ENCODE peak calls at places on chromosomes 13 and 19, in eight cellular contexts. E, P, S, R, U, L, X and Z are unnamed samples.

GRCh38 chr19:49930483-49931011 is 1.2 kb upstream of the NUP62 start:
- DNase-seq in R (peak), U (peak), P (no peak), E (peak), L (peak), X (peak), S (no peak), Z (peak)

GRCh38 chr19:18814063-18814462 is 17.7 kb upstream of the UPF1 start:
- DNase-seq in U (no peak), P (no peak), R (no peak), L (no peak), E (no peak), X (no peak), S (no peak), Z (no peak)

GRCh38 chr13:107680115-107680514 is 535.2 kb downstream of the LIG4 start:
- DNase-seq in R (no peak), U (no peak), L (no peak), X (no peak), E (peak), P (no peak), S (peak), Z (no peak)

GRCh38 chr13:76879876-76880270 is 6.3 kb downstream of the KCTD12 start:
- DNase-seq in L (no peak), R (no peak), X (no peak), P (no peak), U (no peak), E (no peak), S (no peak), Z (no peak)

GRCh38 chr19:13872695-13873389 is 4.1 kb upstream of the NANOS3 start:
- DNase-seq in U (peak), S (no peak), L (peak), R (no peak), X (peak), P (no peak), E (no peak), Z (peak)

GRCh38 chr13:71712988-71713653 is 153.9 kb downstream of the DACH1 start:
- DNase-seq in P (no peak), S (no peak), L (no peak), U (peak), E (no peak), R (no peak), X (no peak), Z (no peak)

GRCh38 chr13:91142572-91142971 is 204.9 kb upstream of the MIR17HG start:
- DNase-seq in P (no peak), L (no peak), R (no peak), E (no peak), X (no peak), U (no peak), S (peak), Z (no peak)

GRCh38 chr13:42151781-42152180 is 103.3 kb downstream of the DGKH start:
- DNase-seq in U (no peak), R (no peak), L (no peak), P (no peak), E (no peak), X (no peak), S (no peak), Z (no peak)

GRCh38 chr19:29529646-29530548 is 4.1 kb downstream of the VSTM2B start:
- DNase-seq in X (no peak), E (no peak), S (no peak), L (no peak), P (no peak), R (no peak), U (no peak), Z (peak)

GRCh38 chr19:2949939-2950285 is 5.1 kb upstream of the ZNF77 start:
- DNase-seq in P (no peak), R (no peak), L (peak), X (peak), E (peak), U (peak), S (peak), Z (peak)

GRCh38 chr19:29364999-29365398 is 152.0 kb upstream of the UQCRFS1 start:
- DNase-seq in L (no peak), E (no peak), R (no peak), U (no peak), S (no peak), X (no peak), P (no peak), Z (no peak)

GRCh38 chr13:95083758-95084157 is 217.5 kb downstream of the ABCC4 start:
- DNase-seq in P (no peak), L (no peak), E (peak), X (no peak), R (no peak), S (peak), U (no peak), Z (no peak)

GRCh38 chr13:35501721-35502235 is 25.3 kb upstream of the MAB21L1 start:
- DNase-seq in S (no peak), X (no peak), L (no peak), R (no peak), P (no peak), E (no peak), U (no peak), Z (no peak)

GRCh38 chr13:97359181-97360057 is 74.5 kb upstream of the RAP2A start:
- DNase-seq in U (peak), L (peak), S (peak), P (no peak), X (peak), E (peak), R (peak), Z (peak)

GRCh38 chr19:54429545-54430227 is 14.4 kb downstream of the TTYH1 start:
- DNase-seq in X (no peak), R (no peak), E (no peak), L (no peak), S (no peak), P (no peak), U (no peak), Z (no peak)

GRCh38 chr13:36543671-36544070 is 111.4 kb downstream of the CCNA1 start:
- DNase-seq in L (no peak), S (no peak), U (no peak), E (no peak), P (no peak), R (no peak), X (no peak), Z (no peak)

GRCh38 chr13:40562975-40563349 is 103.5 kb downstream of the FOXO1 start:
- DNase-seq in L (no peak), P (no peak), E (no peak), R (no peak), S (no peak), U (no peak), X (no peak), Z (no peak)

GRCh38 chr19:45419396-45419795 is 4.3 kb downstream of the ERCC1 start:
- DNase-seq in L (no peak), P (no peak), S (no peak), E (no peak), U (no peak), X (no peak), R (no peak), Z (no peak)

GRCh38 chr19:50272263-50272897 is 56.8 kb downstream of the KCNC3 start:
- DNase-seq in P (no peak), X (no peak), U (no peak), L (no peak), S (no peak), E (no peak), R (no peak), Z (no peak)

GRCh38 chr13:44160549-44161278 is 212.9 kb upstream of the SERP2 start:
- DNase-seq in S (peak), P (no peak), L (no peak), E (no peak), R (no peak), U (no peak), X (no peak), Z (no peak)

GRCh38 chr19:14502334-14503092 is 6.6 kb upstream of the GIPC1 start:
- DNase-seq in P (no peak), S (no peak), R (no peak), E (no peak), L (no peak), U (no peak), X (no peak), Z (no peak)

GRCh38 chr19:19145281-19145999 is 7.2 kb upstream of the TMEM161A start:
- DNase-seq in S (no peak), L (no peak), P (no peak), R (no peak), U (no peak), X (no peak), E (no peak), Z (no peak)

GRCh38 chr13:75666646-75667351 is 30.7 kb downstream of the LMO7 start:
- DNase-seq in L (no peak), P (no peak), U (no peak), S (peak), R (no peak), E (no peak), X (no peak), Z (no peak)

GRCh38 chr19:10454267-10454666 is 33.9 kb downstream of the PDE4A start:
- DNase-seq in U (no peak), L (peak), P (no peak), R (no peak), X (no peak), S (peak), E (no peak), Z (peak)

GRCh38 chr19:494171-495046 is 1.9 kb upstream of the MADCAM1 start:
- DNase-seq in L (no peak), P (no peak), X (no peak), E (no peak), U (no peak), R (no peak), S (no peak), Z (peak)

GRCh38 chr19:50843701-50844221 is 10.4 kb upstream of the KLK15 start:
- DNase-seq in R (no peak), L (no peak), U (no peak), E (no peak), X (no peak), P (no peak), S (no peak), Z (no peak)

GRCh38 chr13:77874406-77874805 is 44.2 kb downstream of the EDNRB start:
- DNase-seq in L (no peak), U (no peak), R (no peak), P (no peak), S (peak), E (no peak), X (no peak), Z (no peak)

GRCh38 chr13:104286566-104287290 is 1220.5 kb upstream of the SLC10A2 start:
- DNase-seq in S (no peak), E (no peak), P (no peak), R (no peak), L (no peak), U (no peak), X (no peak), Z (no peak)

GRCh38 chr13:106029901-106030300 is 505.6 kb downstream of the EFNB2 start:
- DNase-seq in P (no peak), S (no peak), L (no peak), U (no peak), E (no peak), X (no peak), R (no peak), Z (no peak)

GRCh38 chr13:26946675-26947342 is 186.2 kb upstream of the GPR12 start:
- DNase-seq in X (no peak), S (peak), L (peak), U (no peak), P (peak), R (no peak), E (peak), Z (peak)

GRCh38 chr13:41746259-41746658 is 214.7 kb downstream of the VWA8 start:
- DNase-seq in X (no peak), R (no peak), U (no peak), S (peak), E (no peak), P (no peak), L (no peak), Z (no peak)

GRCh38 chr13:23679214-23679613 is 109.0 kb downstream of the TNFRSF19 start:
- DNase-seq in R (no peak), U (no peak), X (no peak), S (peak), E (no peak), L (no peak), P (no peak), Z (no peak)

GRCh38 chr13:113337976-113338375 is 26.0 kb downstream of the GRTP1 start:
- DNase-seq in S (no peak), E (no peak), P (no peak), L (no peak), X (no peak), U (no peak), R (no peak), Z (no peak)

GRCh38 chr19:20664917-20665781 is 3.8 kb upstream of the ZNF626 start:
- DNase-seq in P (no peak), S (no peak), U (peak), X (no peak), L (no peak), E (no peak), R (peak), Z (no peak)

GRCh38 chr13:108227651-108228272 is 9.6 kb downstream of the ABHD13 start:
- DNase-seq in P (no peak), X (peak), U (no peak), R (no peak), S (peak), L (no peak), E (no peak), Z (peak)

GRCh38 chr19:21934131-21934530 is 76.6 kb downstream of the ZNF208 start:
- DNase-seq in X (no peak), S (no peak), P (no peak), U (no peak), E (no peak), R (no peak), L (no peak), Z (no peak)

GRCh38 chr13:70203661-70204229 is 95.5 kb upstream of the KLHL1 start:
- DNase-seq in L (no peak), P (no peak), U (no peak), S (no peak), X (no peak), R (no peak), E (no peak), Z (peak)

GRCh38 chr13:21674271-21675009 is 3.6 kb downstream of the FGF9 start:
- DNase-seq in P (no peak), U (peak), S (no peak), E (no peak), X (peak), R (no peak), L (peak), Z (peak)

GRCh38 chr19:47755762-47756626 is 10.6 kb downstream of the NOP53 start:
- DNase-seq in S (no peak), P (no peak), E (no peak), X (no peak), U (no peak), L (no peak), R (no peak), Z (no peak)

GRCh38 chr19:47758433-47758784 is 13.1 kb downstream of the NOP53 start:
- DNase-seq in P (no peak), U (no peak), X (no peak), L (no peak), R (no peak), E (no peak), S (no peak), Z (no peak)

GRCh38 chr19:47757617-47758432 is 12.5 kb downstream of the NOP53 start:
- DNase-seq in U (no peak), S (no peak), X (no peak), E (no peak), L (peak), P (no peak), R (no peak), Z (no peak)

GRCh38 chr19:47756627-47756929 is 11.2 kb downstream of the NOP53 start:
- DNase-seq in E (no peak), X (no peak), P (no peak), S (no peak), R (no peak), L (no peak), U (no peak), Z (no peak)

DNA sequence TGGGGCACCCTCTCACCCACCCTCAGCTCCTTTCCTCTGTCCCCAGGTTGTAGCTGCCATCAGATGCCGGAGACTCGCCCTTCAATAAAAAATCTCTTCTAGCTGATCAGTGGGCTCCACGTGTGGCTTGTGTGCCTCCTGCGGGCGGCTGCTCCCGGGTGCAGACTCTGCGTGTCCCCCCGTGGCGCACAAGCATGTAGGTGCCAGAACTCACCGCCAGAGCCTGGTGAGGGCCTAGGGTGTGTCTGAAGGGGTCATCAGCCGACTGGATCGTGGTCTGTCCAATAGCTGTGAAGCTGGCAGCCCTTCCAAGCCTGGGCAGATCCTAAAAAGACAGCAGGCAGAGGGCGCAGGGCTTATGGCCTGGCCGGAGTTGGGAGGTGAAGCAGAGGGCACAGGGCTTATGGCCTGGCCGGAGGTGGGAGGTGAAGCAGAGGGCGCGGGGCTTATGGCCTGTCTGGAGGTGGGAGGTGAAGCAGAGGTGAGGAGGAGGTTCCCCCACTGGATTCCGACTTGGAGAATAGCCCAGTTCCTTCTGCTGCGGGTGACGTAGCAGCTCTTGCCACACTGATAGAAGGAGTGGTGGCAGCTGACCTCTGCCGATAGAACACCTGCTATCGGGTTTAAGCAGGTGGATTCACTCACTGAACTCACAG is 11.7 kb downstream of the NOP53 start:
- DNase-seq in L (no peak), E (no peak), P (no peak), U (no peak), S (no peak), X (no peak), R (no peak), Z (no peak)
- TF ChIP-seq POLR2A in L (no peak), E (no peak), P (no peak), U (no peak), S (no peak), X (no peak), R (no peak), Z (no peak)

DNA sequence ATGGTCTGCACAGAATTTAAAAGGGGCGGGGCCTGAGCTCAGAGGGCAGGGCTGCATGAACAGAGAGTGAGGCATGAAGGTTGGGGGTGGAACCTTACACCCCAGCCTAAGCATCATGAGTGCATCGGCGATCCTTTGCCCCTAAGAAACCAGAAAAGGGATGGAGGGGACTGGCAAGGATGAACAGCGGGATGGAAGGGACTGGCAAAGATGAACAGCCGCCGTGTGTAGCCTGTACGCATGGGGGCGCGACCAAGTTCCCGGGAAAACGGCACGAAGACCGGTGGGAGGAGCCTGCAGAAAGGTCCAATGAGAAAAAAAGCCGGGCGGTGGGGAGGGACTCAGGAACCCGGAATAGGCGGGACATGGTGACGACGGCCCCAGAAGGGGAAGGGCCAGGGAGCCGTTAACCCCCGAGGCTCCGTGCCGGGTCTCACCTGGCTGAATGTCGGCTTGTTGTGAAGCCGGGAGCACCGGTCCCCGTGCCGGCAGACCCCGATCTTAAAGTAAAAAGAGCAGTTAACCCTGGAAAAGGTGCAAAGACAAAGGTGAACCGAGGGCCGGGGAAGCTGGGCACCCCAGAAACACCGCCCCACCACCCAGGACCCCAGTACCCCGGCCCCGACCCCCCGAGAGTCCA is 410 bp downstream of the U2AF1L4 start:
- DNase-seq in L (peak), S (peak), X (peak), U (peak), P (peak), E (peak), R (peak), Z (peak)
- TF ChIP-seq POLR2A in L (peak), S (peak), X (no peak), U (no peak), P (no peak), E (peak), R (peak), Z (peak)

GRCh38 chr13:20127563-20128458 is 33.0 kb downstream of the GJA3 start:
- DNase-seq in P (peak), L (no peak), E (no peak), S (peak), U (peak), X (peak), R (peak), Z (peak)
- TF ChIP-seq POLR2A in P (no peak), L (no peak), E (no peak), S (no peak), U (peak), X (no peak), R (no peak), Z (peak)

DNA sequence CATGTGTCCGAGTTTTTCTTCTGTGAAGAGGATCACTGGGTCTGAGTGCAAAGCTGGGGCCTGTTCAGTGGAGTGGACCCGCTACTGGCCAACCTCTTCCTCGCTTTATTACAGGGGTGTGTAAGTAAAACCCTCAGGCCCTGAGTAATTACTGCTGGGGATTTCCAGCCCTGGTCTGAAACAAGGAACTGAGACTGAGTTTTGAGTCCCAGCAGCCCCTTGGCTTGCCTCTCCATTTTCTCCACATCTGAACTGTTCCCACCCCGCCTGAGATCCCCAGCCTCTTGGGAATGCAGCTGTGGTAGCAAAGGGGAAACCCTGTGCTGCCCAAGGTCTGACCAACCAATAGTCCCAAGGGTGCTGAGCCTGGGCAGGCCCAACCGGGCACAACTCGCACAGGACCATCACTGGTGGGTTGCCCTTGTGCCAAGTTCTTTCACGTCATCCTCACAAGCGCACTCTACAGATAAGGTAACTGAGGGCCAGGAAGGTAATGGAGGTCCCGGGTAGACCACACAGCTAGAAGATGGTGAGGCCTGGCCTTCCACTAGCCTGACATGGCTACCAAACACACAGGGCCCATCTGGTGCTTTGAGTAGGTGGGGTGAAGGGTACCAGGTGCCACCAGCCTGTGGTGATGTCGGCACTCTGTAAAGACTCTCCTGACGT is 13.7 kb upstream of the SLC35E1 start:
- DNase-seq in S (peak), X (no peak), U (no peak), L (no peak), E (no peak), R (no peak), P (no peak), Z (no peak)
- TF ChIP-seq POLR2A in S (no peak), X (no peak), U (no peak), L (no peak), E (no peak), R (no peak), P (no peak), Z (no peak)

DNA sequence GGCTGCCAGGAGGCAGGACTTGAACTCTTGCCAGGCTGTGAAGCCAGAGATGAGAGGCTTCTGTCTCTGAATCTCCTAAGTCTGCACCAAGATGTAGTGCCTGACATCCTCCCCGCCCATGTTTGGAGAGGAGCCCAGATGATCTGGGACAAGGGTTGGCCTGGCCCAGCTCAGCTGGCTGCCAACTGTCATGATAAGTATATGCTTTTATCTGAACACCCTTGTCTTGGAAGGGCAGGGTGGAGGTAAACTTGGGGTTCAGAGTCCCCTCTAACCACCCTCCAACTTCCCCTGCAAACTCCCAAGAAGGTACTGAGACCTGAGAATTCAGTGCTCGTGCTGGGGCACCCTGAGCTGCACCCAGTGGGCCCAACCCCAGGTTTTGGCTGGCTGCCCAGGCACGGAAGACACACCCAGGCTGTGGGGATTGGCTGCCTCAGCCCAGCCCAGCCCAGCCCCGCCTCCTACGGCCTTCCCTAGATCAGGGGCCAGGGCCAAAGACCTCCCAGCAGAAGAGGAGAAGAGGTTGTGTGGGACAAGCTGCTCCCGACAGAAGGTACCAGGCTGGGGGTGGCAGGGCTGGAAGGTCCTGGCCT is at the start of gene CYP4F12:
- DNase-seq in E (peak), R (peak), S (no peak), U (peak), L (peak), P (peak), X (peak), Z (peak)
- TF ChIP-seq POLR2A in E (no peak), R (no peak), S (no peak), U (peak), L (no peak), P (no peak), X (no peak), Z (no peak)

GRCh38 chr19:5339950-5340636 is 519 bp downstream of the PTPRS start:
- DNase-seq in E (no peak), L (peak), R (peak), S (no peak), X (peak), U (no peak), P (no peak), Z (no peak)
- TF ChIP-seq POLR2A in E (no peak), L (no peak), R (no peak), S (peak), X (no peak), U (no peak), P (no peak), Z (no peak)